ENCODE peak calls at places on chromosomes 2 and 18, in five cellular contexts. R is K562, C is IMR-90, K is GM12878, I is SK-N-SH. B is an unnamed sample.

GRCh38 chr2:23286031-23286764 is 98.8 kb upstream of the KLHL29 start:
- DNase-seq in K (no peak), C (no peak), I (no peak), R (no peak), B (no peak)

GRCh38 chr2:132519566-132519965 is 103.0 kb downstream of the GPR39 start:
- DNase-seq in K (no peak), C (no peak), I (peak; percentile 71), R (no peak), B (no peak)

GRCh38 chr18:46621871-46622270 is 35.1 kb downstream of the LOXHD1 start:
- DNase-seq in C (no peak), R (no peak), I (no peak), K (no peak), B (no peak)

GRCh38 chr18:13618760-13619438 is 107.5 kb downstream of the FAM210A start:
- DNase-seq in K (no peak), R (no peak), C (no peak), I (no peak), B (no peak)

GRCh38 chr2:186129767-186130581 is 356.1 kb upstream of the ZC3H15 start:
- DNase-seq in K (no peak), I (no peak), R (no peak), C (peak; percentile 40), B (peak; percentile 75)

GRCh38 chr2:219446101-219446504 is 11.5 kb downstream of the SPEG start:
- DNase-seq in K (no peak), R (no peak), C (peak; percentile 67), I (peak; percentile 92), B (no peak)

GRCh38 chr2:241268716-241269445 is 46.6 kb downstream of the HDLBP start:
- DNase-seq in I (no peak), C (peak; percentile 57), R (peak; percentile 10), K (no peak), B (no peak)

GRCh38 chr2:229634574-229635185 is 79.7 kb downstream of the DNER start:
- DNase-seq in K (no peak), R (no peak), C (no peak), I (peak; percentile 42), B (no peak)

GRCh38 chr18:52903858-52904257 is 563.9 kb downstream of the DCC start:
- DNase-seq in C (no peak), K (no peak), R (peak; percentile 4), I (peak; percentile 38), B (peak; percentile 11)

GRCh38 chr2:75290600-75291140 is 91.3 kb upstream of the TACR1 start:
- DNase-seq in K (no peak), I (no peak), R (no peak), C (peak; percentile 45), B (no peak)

GRCh38 chr18:28766027-28766426 is 589.1 kb upstream of the CDH2 start:
- DNase-seq in K (no peak), C (peak; percentile 12), R (no peak), I (no peak), B (no peak)

GRCh38 chr2:240893363-240893828 is 2.6 kb downstream of the MAB21L4 start:
- DNase-seq in I (no peak), R (no peak), C (peak; percentile 36), K (no peak), B (no peak)

GRCh38 chr2:24452499-24452878 is 38.6 kb upstream of the NCOA1 start:
- DNase-seq in R (no peak), K (no peak), C (no peak), I (no peak), B (no peak)

GRCh38 chr18:48792141-48792540 is 158.6 kb downstream of the SMAD7 start:
- DNase-seq in K (no peak), R (no peak), I (no peak), C (no peak), B (no peak)

GRCh38 chr2:38653380-38653714 is 12.6 kb upstream of the GALM start:
- DNase-seq in K (no peak), C (no peak), R (no peak), I (no peak), B (no peak)

GRCh38 chr2:46502291-46502690 is 22.9 kb downstream of the TMEM247 start:
- DNase-seq in R (no peak), I (no peak), C (no peak), K (no peak), B (no peak)

GRCh38 chr2:209773377-209773776 is 1.7 kb downstream of the UNC80 start:
- DNase-seq in R (no peak), I (no peak), K (no peak), C (no peak), B (no peak)

GRCh38 chr2:110153416-110153815 is 37.8 kb upstream of the MALL start:
- DNase-seq in R (no peak), C (peak; percentile 47), K (no peak), I (no peak), B (no peak)

GRCh38 chr2:151523825-151524224 is 114.1 kb downstream of the RIF1 start:
- DNase-seq in K (no peak), I (no peak), C (peak; percentile 29), R (no peak), B (no peak)

GRCh38 chr2:225399509-225399908 is at the start of gene NYAP2:
- DNase-seq in I (peak; percentile 36), K (no peak), R (no peak), C (no peak), B (no peak)

GRCh38 chr2:60818272-60818671 is 62.2 kb downstream of the PAPOLG start:
- DNase-seq in C (peak; percentile 4), I (no peak), R (peak; percentile 35), K (no peak), B (peak; percentile 31)

GRCh38 chr2:9638532-9638931 is 7.7 kb upstream of the YWHAQ start:
- DNase-seq in K (no peak), I (peak; percentile 60), C (peak; percentile 97), R (peak; percentile 90), B (peak; percentile 62)

GRCh38 chr2:10078001-10078400 is 2.2 kb downstream of the CYS1 start:
- DNase-seq in K (no peak), I (no peak), C (no peak), R (no peak), B (no peak)

GRCh38 chr18:59852548-59852947 is 47.2 kb upstream of the PMAIP1 start:
- DNase-seq in I (no peak), R (no peak), K (no peak), C (no peak), B (no peak)

GRCh38 chr2:47187124-47187523 is 32.0 kb upstream of the STPG4 start:
- DNase-seq in C (no peak), R (no peak), I (no peak), K (no peak), B (no peak)

GRCh38 chr2:40106061-40106460 is 327.0 kb upstream of the THUMPD2 start:
- DNase-seq in I (no peak), K (no peak), C (peak; percentile 33), R (no peak), B (no peak)

GRCh38 chr2:192546566-192546965 is 351.8 kb upstream of the TMEFF2 start:
- DNase-seq in R (no peak), K (no peak), C (no peak), I (no peak), B (no peak)

GRCh38 chr2:25504266-25504665 is 162.5 kb upstream of the DNMT3A start:
- DNase-seq in C (no peak), R (no peak), I (no peak), K (no peak), B (no peak)

GRCh38 chr2:28608061-28608828 is 112.4 kb downstream of the PLB1 start:
- DNase-seq in I (no peak), R (no peak), K (no peak), C (no peak), B (no peak)

GRCh38 chr2:166610180-166610919 is 116.3 kb upstream of the SCN7A start:
- DNase-seq in R (no peak), K (no peak), C (no peak), I (no peak), B (no peak)

GRCh38 chr2:27461118-27461517 is 18.9 kb downstream of the KRTCAP3 start:
- DNase-seq in K (no peak), I (no peak), C (no peak), R (peak; percentile 78), B (no peak)
- TF ChIP-seq MXI1 in K (no peak), I (no peak), C (no peak), R (no peak), B (no peak)

GRCh38 chr2:20222769-20223344 is 2.1 kb downstream of the SDC1 start:
- DNase-seq in C (no peak), K (no peak), R (no peak), I (no peak), B (no peak)

GRCh38 chr2:20224191-20224715 is 677 bp downstream of the SDC1 start:
- DNase-seq in C (no peak), K (no peak), I (peak; percentile 88), R (no peak), B (no peak)

GRCh38 chr2:20224716-20225293 is at the start of gene SDC1:
- DNase-seq in R (peak; percentile 39), C (peak; percentile 45), K (no peak), I (peak; percentile 96), B (no peak)

GRCh38 chr2:20221939-20222768 is 2.8 kb downstream of the SDC1 start:
- DNase-seq in R (no peak), K (peak; percentile 37), I (no peak), C (no peak), B (no peak)

GRCh38 chr2:20223345-20224190 is 1.4 kb downstream of the SDC1 start:
- DNase-seq in R (no peak), I (peak; percentile 97), C (peak; percentile 42), K (no peak), B (peak; percentile 61)
- TF ChIP-seq MXI1 in R (no peak), I (peak; percentile 97), C (no peak), K (no peak), B (no peak)

DNA sequence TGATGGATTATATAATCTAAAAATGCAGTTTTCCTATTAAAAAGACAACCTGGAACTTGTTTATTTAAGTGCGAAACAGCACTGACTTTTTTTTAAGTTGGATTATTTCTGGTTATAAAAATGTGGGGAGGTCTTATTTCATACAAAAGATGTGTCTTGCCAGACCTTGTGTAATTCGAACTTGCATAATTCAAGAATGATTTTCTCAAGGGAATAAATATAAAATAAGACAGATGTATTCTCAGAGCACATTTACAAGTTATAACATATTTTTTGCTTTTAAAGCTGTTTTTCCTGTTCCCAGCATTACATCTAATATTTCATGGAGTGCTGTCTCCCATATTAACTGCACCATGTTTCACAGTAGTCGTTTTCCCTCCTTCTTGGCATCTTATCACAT is 263.1 kb downstream of the CDH20 start:
- DNase-seq in C (peak; percentile 45), K (no peak), I (no peak), R (no peak), B (no peak)
- TF ChIP-seq MXI1 in C (no peak), K (no peak), I (no peak), R (no peak), B (no peak)

GRCh38 chr18:69469444-69469919 is 68.8 kb downstream of the DOK6 start:
- DNase-seq in K (no peak), C (no peak), R (peak; percentile 41), I (peak; percentile 29), B (no peak)
- TF ChIP-seq MXI1 in K (no peak), C (no peak), R (no peak), I (no peak), B (no peak)

GRCh38 chr18:21391074-21391673 is 149.1 kb downstream of the GREB1L start:
- DNase-seq in K (peak; percentile 35), I (no peak), R (no peak), C (peak; percentile 53), B (no peak)
- TF ChIP-seq MXI1 in K (no peak), I (no peak), R (no peak), C (no peak), B (no peak)